ENCODE peak calls at places on chromosome 4, in seven cellular contexts. E is CD8-positive, alpha-beta memory T cell; L is PC-3; S is right cardiac atrium; D is IMR-90; P is GM23248; Q is CD8-positive, alpha-beta T cell. H is an unnamed sample. For H3K4me1, the result is how much of the 10 kb centered on the place peaks cover.

GRCh38 chr4:16224264-16224663 is 2.0 kb downstream of the TAPT1 start:
- DNase-seq in P (no peak), E (no peak), S (no peak), D (no peak), L (no peak), Q (no peak), H (no peak)

GRCh38 chr4:173301518-173302201 is 32.5 kb downstream of the HMGB2 start:
- DNase-seq in E (peak), P (peak), D (peak), L (peak), S (no peak), Q (no peak), H (peak)

GRCh38 chr4:89363786-89364185 is 56.2 kb upstream of the GPRIN3 start:
- DNase-seq in E (no peak), S (no peak), P (no peak), Q (no peak), D (no peak), L (no peak), H (no peak)

GRCh38 chr4:175066923-175067627 is 148.9 kb downstream of the ADAM29 start:
- DNase-seq in P (no peak), Q (no peak), S (no peak), E (no peak), D (no peak), L (no peak), H (no peak)

GRCh38 chr4:152316969-152317368 is 218.9 kb downstream of the FBXW7 start:
- DNase-seq in L (no peak), Q (no peak), D (peak), E (no peak), P (peak), S (no peak), H (no peak)

GRCh38 chr4:94798808-94799207 is 41.1 kb downstream of the BMPR1B start:
- DNase-seq in E (no peak), Q (no peak), L (peak), P (peak), D (peak), S (no peak), H (no peak)

GRCh38 chr4:176230827-176231226 is 35.4 kb upstream of the SPATA4 start:
- DNase-seq in Q (no peak), L (no peak), S (no peak), E (no peak), P (no peak), D (no peak), H (no peak)

GRCh38 chr4:80484707-80485106 is 149.2 kb downstream of the CFAP299 start:
- DNase-seq in E (no peak), D (peak), L (no peak), S (no peak), P (peak), Q (no peak), H (no peak)

GRCh38 chr4:4555916-4556315 is 14.1 kb upstream of the STX18 start:
- DNase-seq in D (peak), Q (no peak), L (no peak), P (peak), S (no peak), E (no peak), H (no peak)

GRCh38 chr4:40264497-40264896 is 67.7 kb downstream of the RHOH start:
- DNase-seq in Q (no peak), S (no peak), L (no peak), E (no peak), P (peak), D (peak), H (no peak)

GRCh38 chr4:148043990-148044645 is 312.2 kb downstream of the ARHGAP10 start:
- DNase-seq in Q (no peak), L (no peak), E (no peak), S (peak), D (no peak), P (no peak), H (no peak)

GRCh38 chr4:186653973-186654372 is 69.7 kb downstream of the FAT1 start:
- DNase-seq in D (no peak), Q (no peak), E (no peak), S (no peak), P (no peak), L (no peak), H (no peak)

GRCh38 chr4:112145820-112146813 is 863 bp downstream of the FAM241A start:
- DNase-seq in P (peak), E (peak), L (peak), Q (peak), S (peak), D (peak), H (peak)

GRCh38 chr4:82017680-82018079 is 356.1 kb downstream of the HNRNPD start:
- DNase-seq in D (peak), E (no peak), Q (no peak), P (peak), S (no peak), L (peak), H (peak)

GRCh38 chr4:93828332-93828829 is at the start of gene ATOH1:
- DNase-seq in D (no peak), L (no peak), Q (no peak), S (peak), P (peak), E (no peak), H (peak)

GRCh38 chr4:155319506-155319905 is 57.3 kb downstream of the MAP9 start:
- DNase-seq in P (no peak), L (no peak), E (no peak), Q (no peak), D (no peak), S (no peak), H (no peak)

GRCh38 chr4:183201331-183201730 is 102.3 kb downstream of the WWC2 start:
- DNase-seq in L (peak), E (no peak), S (no peak), P (peak), Q (no peak), D (peak), H (no peak)

GRCh38 chr4:11471613-11472012 is 42.9 kb upstream of the HS3ST1 start:
- DNase-seq in P (no peak), S (no peak), L (no peak), E (peak), Q (peak), D (no peak), H (peak)

GRCh38 chr4:149343614-149344013 is 472.0 kb downstream of the IQCM start:
- DNase-seq in S (no peak), D (no peak), Q (no peak), E (no peak), P (no peak), L (no peak), H (no peak)

GRCh38 chr4:41268024-41268423 is 11.3 kb downstream of the UCHL1 start:
- DNase-seq in E (no peak), S (no peak), P (no peak), D (no peak), Q (no peak), L (no peak), H (peak)

GRCh38 chr4:116512552-116512951 is 572.8 kb downstream of the TRAM1L1 start:
- DNase-seq in E (no peak), S (no peak), Q (no peak), P (no peak), L (no peak), D (no peak), H (no peak)

GRCh38 chr4:116516711-116517110 is 568.7 kb downstream of the TRAM1L1 start:
- DNase-seq in P (no peak), D (no peak), Q (no peak), S (no peak), L (no peak), E (no peak), H (no peak)

GRCh38 chr4:116520886-116521285 is 564.5 kb downstream of the TRAM1L1 start:
- DNase-seq in E (no peak), S (no peak), L (no peak), D (no peak), P (no peak), Q (no peak), H (no peak)

GRCh38 chr4:116515959-116516358 is 569.4 kb downstream of the TRAM1L1 start:
- DNase-seq in E (no peak), Q (no peak), P (no peak), D (no peak), S (no peak), L (no peak), H (no peak)
- H3K4me1 ChIP-seq in E (under half), Q (under half), P (under half), D (under half), S (under half), L (under half), H (under half)

DNA sequence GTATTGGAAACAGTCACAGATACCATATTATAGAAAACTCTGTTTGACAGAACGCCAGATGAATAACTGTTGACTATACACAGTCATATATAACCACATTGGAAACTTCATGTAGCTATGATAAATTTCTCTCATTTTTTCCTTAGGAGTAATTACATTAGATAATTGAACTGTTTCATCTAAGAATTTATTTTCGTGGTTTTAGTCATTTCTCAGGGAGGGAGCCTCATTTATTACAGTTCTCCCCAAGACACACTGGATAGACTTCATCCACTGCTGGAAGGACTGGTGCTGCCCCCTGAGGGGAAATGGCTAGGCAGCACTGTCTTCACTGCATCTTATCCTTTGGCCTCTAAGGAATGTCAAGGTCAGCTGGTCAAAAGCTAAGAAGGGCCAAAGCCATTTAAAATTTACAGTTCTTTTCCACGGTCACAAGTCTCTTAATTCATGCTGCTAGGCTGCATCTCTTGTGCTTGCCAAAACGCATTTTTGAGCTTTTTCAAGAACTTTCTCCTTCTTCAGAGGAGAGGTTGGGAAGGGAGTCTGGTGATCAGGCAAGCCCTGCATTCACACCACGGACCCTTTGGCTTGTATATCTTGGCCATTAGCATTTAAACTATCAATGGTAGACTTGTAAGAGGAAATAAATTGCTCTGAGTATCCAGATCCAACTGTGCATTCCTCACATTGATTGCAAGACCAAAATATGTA is 145.1 kb downstream of the CBR4 start:
- DNase-seq in L (peak), Q (no peak), E (no peak), D (peak), P (peak), S (no peak), H (no peak)
- H3K4me1 ChIP-seq in L (under half), Q (under half), E (under half), D (under half), P (half or more), S (under half), H (under half)

GRCh38 chr4:37994569-37994968 is 34.4 kb downstream of the PTTG2 start:
- DNase-seq in L (no peak), Q (no peak), P (no peak), S (no peak), D (no peak), E (no peak), H (peak)
- H3K4me1 ChIP-seq in L (under half), Q (under half), P (under half), S (under half), D (under half), E (under half), H (under half)

GRCh38 chr4:77147400-77147782 is 9.6 kb upstream of the CCNG2 start:
- DNase-seq in D (peak), E (no peak), Q (no peak), L (peak), S (no peak), P (no peak), H (no peak)
- H3K4me1 ChIP-seq in D (under half), E (under half), Q (under half), L (half or more), S (under half), P (under half), H (under half)

DNA sequence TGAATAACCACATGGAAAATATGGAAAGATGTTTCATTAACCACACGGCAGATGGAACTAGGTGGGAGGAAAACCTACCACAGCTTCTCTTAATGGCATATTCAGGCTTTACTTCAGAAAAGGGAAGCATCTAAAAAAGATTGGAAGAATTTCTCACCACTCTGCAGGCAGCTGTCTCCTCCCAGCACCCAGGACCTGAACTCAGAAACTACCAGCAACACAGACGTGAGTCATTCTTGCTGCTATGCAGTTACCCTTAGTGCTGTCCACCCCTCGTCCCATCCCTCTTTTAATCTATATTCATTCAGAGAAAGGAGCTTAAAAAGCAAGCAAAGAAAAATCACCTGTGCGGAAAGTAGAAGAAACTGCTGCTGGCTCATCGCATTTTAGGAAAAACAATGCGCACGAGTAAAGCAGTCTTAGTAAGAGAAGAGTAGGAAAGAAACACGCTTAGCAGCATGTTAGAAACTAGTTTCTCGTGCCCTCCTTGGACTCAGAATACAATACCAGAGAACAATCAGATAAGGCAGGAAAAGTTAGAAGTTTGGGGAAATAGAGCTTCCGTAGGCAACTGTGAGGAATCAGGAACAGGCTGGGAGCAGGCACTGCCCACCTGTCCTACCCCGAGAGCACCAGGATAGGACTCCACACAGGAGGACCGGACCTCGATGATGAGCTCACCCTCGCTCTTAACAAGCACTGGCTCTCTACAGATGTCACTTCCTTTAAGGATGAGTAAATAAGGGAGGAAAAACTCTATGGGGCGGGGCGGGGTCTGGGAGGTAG is 48.1 kb upstream of the ENPP6 start:
- DNase-seq in Q (no peak), E (no peak), P (peak), S (no peak), D (peak), L (peak), H (peak)
- H3K4me1 ChIP-seq in Q (under half), E (under half), P (under half), S (under half), D (under half), L (under half), H (under half)

DNA sequence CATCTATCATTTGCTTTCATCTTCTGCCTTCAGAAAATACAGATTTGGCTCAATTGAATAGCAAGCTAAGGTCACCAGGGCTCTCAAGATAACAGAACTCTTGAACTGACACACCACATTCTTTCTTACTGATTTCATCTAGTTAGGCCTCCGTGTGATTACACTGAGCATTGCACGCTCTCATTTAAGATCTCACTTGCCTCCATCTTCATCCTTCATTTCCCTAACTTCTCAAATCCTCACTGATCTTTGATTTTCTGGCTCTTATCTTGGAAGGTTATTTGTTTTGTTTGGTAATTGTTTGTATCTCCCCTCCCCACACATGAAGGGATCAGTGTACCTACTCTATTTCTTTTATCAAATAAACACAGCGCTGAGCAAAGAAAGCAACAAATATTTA is 47.7 kb downstream of the MANBA start:
- DNase-seq in Q (no peak), D (peak), S (no peak), L (no peak), E (no peak), P (peak), H (no peak)
- H3K4me1 ChIP-seq in Q (under half), D (under half), S (under half), L (under half), E (under half), P (under half), H (under half)

GRCh38 chr4:145154573-145154972 is 25.8 kb downstream of the OTUD4 start:
- DNase-seq in P (peak), Q (no peak), D (peak), E (no peak), L (peak), S (no peak), H (peak)
- H3K4me1 ChIP-seq in P (under half), Q (under half), D (under half), E (under half), L (under half), S (under half), H (under half)

GRCh38 chr4:38157592-38157991 is 197.4 kb downstream of the PTTG2 start:
- DNase-seq in L (no peak), S (no peak), E (no peak), Q (no peak), D (no peak), P (no peak), H (peak)
- H3K4me1 ChIP-seq in L (under half), S (under half), E (under half), Q (under half), D (under half), P (under half), H (under half)

GRCh38 chr4:139457318-139457717 is 3.4 kb downstream of the RAB33B start:
- DNase-seq in P (peak), D (no peak), L (peak), Q (no peak), S (no peak), E (no peak), H (peak)
- H3K4me1 ChIP-seq in P (under half), D (under half), L (under half), Q (under half), S (under half), E (under half), H (under half)

DNA sequence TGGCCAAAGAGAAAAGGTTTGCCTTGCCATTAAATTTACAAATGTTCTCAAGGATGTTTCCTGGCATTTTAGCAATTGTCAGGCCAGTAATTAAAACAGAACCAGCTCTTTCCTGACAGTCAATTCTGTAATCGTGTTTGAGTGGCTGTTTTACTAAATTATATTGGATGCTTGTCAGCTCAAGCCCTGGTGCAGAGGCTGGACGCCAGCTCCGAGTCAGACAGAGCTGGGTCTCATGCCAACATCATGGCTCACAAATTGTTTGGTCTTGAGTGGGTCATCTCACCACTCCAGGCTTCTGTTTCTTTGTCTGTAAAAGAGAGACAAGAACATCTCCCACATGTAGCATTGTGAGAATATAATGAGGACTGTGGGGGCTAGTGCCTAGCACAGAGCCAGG is 190.3 kb upstream of the PSAPL1 start:
- DNase-seq in P (peak), Q (no peak), D (peak), S (no peak), L (peak), E (no peak), H (no peak)
- H3K4me1 ChIP-seq in P (under half), Q (under half), D (under half), S (under half), L (under half), E (under half), H (under half)

H was measured in small intestine.